ENCODE peak calls at places on chromosomes 5 and 9, in seven cellular contexts. T is CD4-positive, alpha-beta T cell; H is dorsolateral prefrontal cortex; A is T47D; Q is stimulated activated CD4-positive, alpha-beta T cell treated with anti-CD3 and anti-CD28 coated beads, Interleukin-1b, Interleukin-23, amount 100 ng/mL, for 1 hour; M is A172; L is fibroblast of the conjunctiva. I is an unnamed sample.
A peak's percentile ranks its signal among the peaks of the same experiment; 100 is the strongest.

GRCh38 chr5:140362311-140362710 is 2.3 kb downstream of the SLC4A9 start:
- DNase-seq in M (no peak), L (no peak), A (no peak), H (no peak), Q (no peak), T (no peak), I (no peak)

GRCh38 chr9:17744786-17745185 is 165.9 kb downstream of the SH3GL2 start:
- DNase-seq in H (no peak), M (peak; percentile 31), T (no peak), Q (no peak), L (no peak), A (peak; percentile 34), I (no peak)

GRCh38 chr5:42994285-42995151 is 45.6 kb downstream of the ANXA2R start:
- DNase-seq in Q (peak; percentile 54), T (peak; percentile 82), M (peak; percentile 93), H (peak; percentile 19), A (no peak), L (peak; percentile 86), I (peak; percentile 32)

GRCh38 chr5:10709409-10709808 is 51.6 kb downstream of the DAP start:
- DNase-seq in M (no peak), A (no peak), H (no peak), Q (no peak), L (no peak), T (no peak), I (no peak)

GRCh38 chr9:20479419-20480155 is 142.7 kb downstream of the MLLT3 start:
- DNase-seq in T (no peak), L (no peak), A (no peak), M (no peak), Q (no peak), H (no peak), I (no peak)

GRCh38 chr9:124050955-124051354 is 39.4 kb downstream of the LHX2 start:
- DNase-seq in A (no peak), T (no peak), L (no peak), H (no peak), Q (no peak), M (no peak), I (no peak)

GRCh38 chr5:10859393-10860195 is 98.6 kb upstream of the DAP start:
- DNase-seq in M (no peak), Q (no peak), T (no peak), L (no peak), H (no peak), A (no peak), I (no peak)

GRCh38 chr9:20135119-20135697 is 346.4 kb upstream of the SLC24A2 start:
- DNase-seq in A (no peak), T (no peak), H (no peak), M (no peak), Q (no peak), L (no peak), I (no peak)

GRCh38 chr9:99192786-99193465 is 28.8 kb downstream of the ALG2 start:
- DNase-seq in M (peak; percentile 18), A (no peak), Q (no peak), H (no peak), T (no peak), L (no peak), I (no peak)

GRCh38 chr5:141869514-141869913 is 8.7 kb downstream of the PCDH1 start:
- DNase-seq in H (no peak), L (no peak), Q (no peak), A (no peak), M (peak; percentile 41), T (no peak), I (no peak)

GRCh38 chr5:127957183-127957582 is 126.4 kb upstream of the SLC12A2 start:
- DNase-seq in A (no peak), H (peak; percentile 78), L (peak; percentile 17), Q (no peak), T (no peak), M (peak; percentile 88), I (no peak)

GRCh38 chr5:74374656-74375055 is 265.9 kb downstream of the ENC1 start:
- DNase-seq in A (no peak), Q (no peak), M (no peak), T (no peak), H (no peak), L (no peak), I (no peak)

GRCh38 chr9:111099199-111100005 is 61.1 kb upstream of the LPAR1 start:
- DNase-seq in L (no peak), H (no peak), M (no peak), A (peak; percentile 63), T (no peak), Q (no peak), I (no peak)

GRCh38 chr5:61055434-61056006 is 106.7 kb downstream of the SMIM15 start:
- DNase-seq in H (no peak), Q (no peak), T (no peak), L (peak; percentile 53), A (peak; percentile 74), M (peak; percentile 57), I (no peak)

GRCh38 chr9:110638381-110638954 is 30.1 kb upstream of the MUSK start:
- DNase-seq in L (no peak), M (peak; percentile 36), Q (no peak), T (no peak), A (peak; percentile 64), H (no peak), I (no peak)

GRCh38 chr5:91641730-91642350 is 258.7 kb upstream of the ARRDC3 start:
- DNase-seq in T (no peak), L (peak; percentile 36), H (no peak), A (peak; percentile 66), M (peak; percentile 58), Q (no peak), I (no peak)

GRCh38 chr5:164013077-164013670 is 507.8 kb downstream of the MAT2B start:
- DNase-seq in L (peak; percentile 72), H (no peak), T (no peak), Q (no peak), A (peak; percentile 90), M (peak; percentile 85), I (peak; percentile 28)

GRCh38 chr9:124164800-124165199 is 92.9 kb upstream of the NEK6 start:
- DNase-seq in H (no peak), T (no peak), Q (no peak), A (no peak), L (no peak), M (no peak), I (peak; percentile 50)

GRCh38 chr5:170523129-170523497 is 19.3 kb downstream of the KCNIP1 start:
- DNase-seq in H (peak; percentile 66), Q (no peak), T (no peak), L (no peak), A (no peak), M (no peak), I (peak; percentile 49)

GRCh38 chr9:94181782-94182181 is 77.3 kb upstream of the ZNF169 start:
- DNase-seq in L (no peak), T (no peak), A (no peak), H (no peak), Q (no peak), M (no peak), I (no peak)

GRCh38 chr9:133403766-133404439 is 13.9 kb downstream of the REXO4 start:
- DNase-seq in L (no peak), Q (peak; percentile 39), H (no peak), A (peak; percentile 91), M (no peak), T (peak; percentile 51), I (no peak)

GRCh38 chr9:70420267-70421019 is 6.0 kb upstream of the KLF9 start:
- DNase-seq in A (peak; percentile 74), Q (no peak), L (peak; percentile 91), M (peak; percentile 82), T (no peak), H (peak; percentile 90), I (peak; percentile 87)

GRCh38 chr9:128908372-128908771 is 12.4 kb upstream of the PHYHD1 start:
- DNase-seq in L (no peak), A (no peak), H (no peak), T (no peak), Q (no peak), M (no peak), I (no peak)

GRCh38 chr5:113081091-113081490 is 104.5 kb downstream of the DCP2 start:
- DNase-seq in H (no peak), Q (no peak), L (no peak), T (no peak), A (no peak), M (no peak), I (no peak)

GRCh38 chr5:112830378-112830777 is 30.7 kb upstream of the SRP19 start:
- DNase-seq in Q (no peak), H (no peak), A (no peak), L (no peak), T (no peak), M (no peak), I (no peak)

GRCh38 chr5:31106742-31107546 is 86.5 kb upstream of the CDH6 start:
- DNase-seq in A (no peak), L (no peak), H (no peak), T (no peak), Q (no peak), M (no peak), I (no peak)

GRCh38 chr5:77400645-77401044 is 91.5 kb downstream of the WDR41 start:
- DNase-seq in M (no peak), L (no peak), A (no peak), Q (no peak), H (no peak), T (no peak), I (no peak)

GRCh38 chr9:135413086-135413375 is 66.6 kb upstream of the PPP1R26 start:
- DNase-seq in L (no peak), M (no peak), T (no peak), H (no peak), Q (no peak), A (no peak), I (no peak)

GRCh38 chr5:177982072-177982727 is 13.8 kb downstream of the PROP1 start:
- DNase-seq in Q (no peak), H (no peak), L (no peak), A (peak; percentile 39), T (no peak), M (no peak), I (no peak)

GRCh38 chr5:124395287-124395686 is 351.2 kb downstream of the ZNF608 start:
- DNase-seq in Q (no peak), M (no peak), A (peak; percentile 6), H (peak; percentile 13), T (no peak), L (no peak), I (peak; percentile 50)

GRCh38 chr9:72871685-72872084 is 81.2 kb downstream of the ALDH1A1 start:
- DNase-seq in L (peak; percentile 2), H (no peak), Q (no peak), M (peak; percentile 6), T (no peak), A (peak; percentile 3), I (no peak)

GRCh38 chr5:108830705-108831276 is 83.1 kb downstream of the FER start:
- DNase-seq in L (no peak), H (no peak), Q (no peak), M (no peak), T (no peak), A (no peak), I (no peak)

I was measured in nucleus accumbens.